ENCODE peak calls at places on chromosomes 3 and 15, in seven cellular contexts. W is KBM-7; Q is fibroblast of the conjunctiva; J is stimulated activated CD8-positive, alpha-beta memory T cell treated with anti-CD3 and anti-CD28 coated beads, Interleukin-7, amount 100 ng/mL, for 1 hour; V is NAMALWA; B is H4; F is mesenteric fat pad. X is an unnamed sample.

GRCh38 chr3:194381460-194381875 is 11.9 kb upstream of the LRRC15 start:
- DNase-seq in Q (no peak), B (no peak), F (peak), W (no peak), V (no peak), J (no peak), X (no peak)

GRCh38 chr15:39595621-39596221 is 14.8 kb downstream of the THBS1 start:
- DNase-seq in J (no peak), W (no peak), V (no peak), Q (no peak), B (no peak), F (no peak), X (no peak)

GRCh38 chr15:63372018-63372705 is 9.5 kb downstream of the CA12 start:
- DNase-seq in J (no peak), Q (peak), F (peak), V (no peak), W (peak), B (peak), X (no peak)

GRCh38 chr15:98611031-98611430 is 37.3 kb upstream of the IGF1R start:
- DNase-seq in F (no peak), W (no peak), Q (no peak), B (no peak), J (no peak), V (no peak), X (no peak)

GRCh38 chr3:188294823-188295487 is 141.0 kb downstream of the LPP start:
- DNase-seq in V (no peak), Q (peak), W (no peak), J (no peak), F (no peak), B (peak), X (peak)

GRCh38 chr3:197456271-197457091 is 99.3 kb downstream of the BDH1 start:
- DNase-seq in F (peak), B (peak), J (no peak), W (peak), V (peak), Q (peak), X (peak)

GRCh38 chr3:11718582-11719405 is 75.1 kb upstream of the VGLL4 start:
- DNase-seq in W (peak), Q (no peak), V (peak), J (no peak), B (peak), F (no peak), X (peak)

GRCh38 chr3:23738946-23739345 is 66.8 kb upstream of the UBE2E1 start:
- DNase-seq in V (no peak), J (no peak), W (no peak), F (no peak), Q (no peak), B (no peak), X (no peak)

GRCh38 chr15:99014803-99015676 is 7.4 kb upstream of the PGPEP1L start:
- DNase-seq in B (peak), Q (no peak), W (peak), J (no peak), V (no peak), F (peak), X (peak)

GRCh38 chr3:158272071-158272470 is 162.2 kb downstream of the RSRC1 start:
- DNase-seq in V (no peak), J (no peak), F (no peak), B (no peak), Q (no peak), W (no peak), X (no peak)

GRCh38 chr15:38263996-38264395 is 11.4 kb downstream of the SPRED1 start:
- DNase-seq in W (no peak), B (no peak), Q (no peak), V (no peak), J (no peak), F (no peak), X (no peak)

GRCh38 chr3:94098487-94098886 is 35.6 kb downstream of the NSUN3 start:
- DNase-seq in B (no peak), F (no peak), W (peak), V (no peak), J (no peak), Q (no peak), X (no peak)

GRCh38 chr3:128176270-128176831 is 23.1 kb downstream of the EEFSEC start:
- DNase-seq in Q (no peak), V (no peak), J (no peak), F (no peak), W (no peak), B (no peak), X (no peak)

GRCh38 chr3:168248383-168249047 is 152.8 kb upstream of the GOLIM4 start:
- DNase-seq in B (peak), Q (no peak), J (no peak), V (no peak), W (peak), F (no peak), X (peak)

GRCh38 chr3:139280027-139280671 is 63.7 kb upstream of the MRPS22 start:
- DNase-seq in J (no peak), F (peak), Q (no peak), B (no peak), W (no peak), V (no peak), X (no peak)

GRCh38 chr3:49799761-49800160 is at the start of gene CDHR4:
- DNase-seq in Q (peak), V (no peak), F (no peak), W (no peak), J (no peak), B (no peak), X (no peak)

GRCh38 chr15:56734013-56734625 is 810 bp upstream of the ZNF280D start:
- DNase-seq in B (no peak), V (no peak), J (no peak), Q (no peak), F (no peak), W (no peak), X (no peak)

GRCh38 chr3:59127071-59127470 is 77.2 kb upstream of the CFAP20DC start:
- DNase-seq in J (no peak), Q (peak), B (peak), V (no peak), F (no peak), W (no peak), X (peak)

GRCh38 chr3:136919799-136920580 is 37.8 kb upstream of the IL20RB start:
- DNase-seq in F (no peak), W (no peak), Q (no peak), V (no peak), J (no peak), B (no peak), X (no peak)

GRCh38 chr15:97866994-97867393 is 93.5 kb upstream of the ARRDC4 start:
- DNase-seq in J (no peak), B (no peak), V (no peak), F (no peak), W (no peak), Q (no peak), X (no peak)

GRCh38 chr3:23900744-23901143 is 16.0 kb downstream of the NKIRAS1 start:
- DNase-seq in B (no peak), F (no peak), Q (peak), V (no peak), W (no peak), J (no peak), X (no peak)

GRCh38 chr3:123758081-123758564 is 126.0 kb downstream of the MYLK start:
- DNase-seq in B (peak), F (no peak), J (no peak), Q (no peak), V (peak), W (peak), X (peak)